ENCODE peak calls at places on chromosomes 1 and 21, in ten cellular contexts. One of them, this sample, is unnamed.

GRCh38 chr1:201221201-201221846 is 30.7 kb downstream of the IGFN1 start:
- DNase-seq in prostate gland: no peak
- DNase-seq in CD8-positive, alpha-beta T cell: no peak
- DNase-seq in progenitor cell of endocrine pancreas: no peak
- DNase-seq in body of pancreas: no peak
- DNase-seq in tibial artery: no peak
- DNase-seq in PC-3: no peak
- DNase-seq in endothelial cell: no peak
- DNase-seq in omental fat pad: no peak
- DNase-seq in mesothelial cell of epicardium: no peak
- DNase-seq in this sample: no peak

GRCh38 chr1:208159542-208160258 is 84.5 kb downstream of the PLXNA2 start:
- DNase-seq in progenitor cell of endocrine pancreas: no peak
- DNase-seq in prostate gland: no peak
- DNase-seq in endothelial cell: no peak
- DNase-seq in PC-3: no peak
- DNase-seq in CD8-positive, alpha-beta T cell: no peak
- DNase-seq in tibial artery: peak; percentile 64
- DNase-seq in body of pancreas: no peak
- DNase-seq in mesothelial cell of epicardium: peak; percentile 59
- DNase-seq in omental fat pad: no peak
- DNase-seq in this sample: no peak

GRCh38 chr1:12593621-12594066 is 24.4 kb downstream of the DHRS3 start:
- DNase-seq in mesothelial cell of epicardium: no peak
- DNase-seq in body of pancreas: no peak
- DNase-seq in tibial artery: peak; percentile 94
- DNase-seq in prostate gland: peak; percentile 72
- DNase-seq in progenitor cell of endocrine pancreas: no peak
- DNase-seq in endothelial cell: no peak
- DNase-seq in omental fat pad: no peak
- DNase-seq in PC-3: peak; percentile 41
- DNase-seq in CD8-positive, alpha-beta T cell: no peak
- DNase-seq in this sample: no peak

GRCh38 chr1:48532976-48533375 is 61.0 kb upstream of the SPATA6 start:
- DNase-seq in progenitor cell of endocrine pancreas: no peak
- DNase-seq in endothelial cell: no peak
- DNase-seq in CD8-positive, alpha-beta T cell: no peak
- DNase-seq in mesothelial cell of epicardium: no peak
- DNase-seq in omental fat pad: no peak
- DNase-seq in prostate gland: no peak
- DNase-seq in tibial artery: no peak
- DNase-seq in body of pancreas: no peak
- DNase-seq in PC-3: peak; percentile 55
- DNase-seq in this sample: no peak

GRCh38 chr1:178510155-178510554 is 2.8 kb upstream of the TEX35 start:
- DNase-seq in CD8-positive, alpha-beta T cell: no peak
- DNase-seq in prostate gland: no peak
- DNase-seq in body of pancreas: no peak
- DNase-seq in mesothelial cell of epicardium: no peak
- DNase-seq in PC-3: no peak
- DNase-seq in omental fat pad: no peak
- DNase-seq in endothelial cell: no peak
- DNase-seq in progenitor cell of endocrine pancreas: no peak
- DNase-seq in tibial artery: no peak
- DNase-seq in this sample: no peak

GRCh38 chr1:204095248-204095640 is 22.3 kb downstream of the SOX13 start:
- DNase-seq in mesothelial cell of epicardium: no peak
- DNase-seq in omental fat pad: no peak
- DNase-seq in endothelial cell: no peak
- DNase-seq in progenitor cell of endocrine pancreas: no peak
- DNase-seq in prostate gland: no peak
- DNase-seq in CD8-positive, alpha-beta T cell: no peak
- DNase-seq in tibial artery: no peak
- DNase-seq in PC-3: no peak
- DNase-seq in body of pancreas: no peak
- DNase-seq in this sample: no peak

GRCh38 chr1:206540044-206540758 is 32.9 kb downstream of the RASSF5 start:
- DNase-seq in tibial artery: peak; percentile 95
- DNase-seq in CD8-positive, alpha-beta T cell: no peak
- DNase-seq in body of pancreas: peak; percentile 95
- DNase-seq in omental fat pad: no peak
- DNase-seq in prostate gland: peak; percentile 96
- DNase-seq in mesothelial cell of epicardium: no peak
- DNase-seq in endothelial cell: no peak
- DNase-seq in PC-3: peak; percentile 44
- DNase-seq in progenitor cell of endocrine pancreas: no peak
- DNase-seq in this sample: no peak

GRCh38 chr1:8121261-8122159 is 95.4 kb upstream of the ERRFI1 start:
- DNase-seq in progenitor cell of endocrine pancreas: no peak
- DNase-seq in prostate gland: peak; percentile 78
- DNase-seq in mesothelial cell of epicardium: no peak
- DNase-seq in PC-3: peak; percentile 45
- DNase-seq in omental fat pad: no peak
- DNase-seq in endothelial cell: no peak
- DNase-seq in tibial artery: peak; percentile 91
- DNase-seq in CD8-positive, alpha-beta T cell: no peak
- DNase-seq in body of pancreas: peak; percentile 84
- DNase-seq in this sample: no peak

GRCh38 chr1:157948547-157949152 is 44.8 kb upstream of the KIRREL1 start:
- DNase-seq in prostate gland: no peak
- DNase-seq in omental fat pad: no peak
- DNase-seq in PC-3: peak; percentile 62
- DNase-seq in progenitor cell of endocrine pancreas: peak; percentile 17
- DNase-seq in mesothelial cell of epicardium: no peak
- DNase-seq in tibial artery: no peak
- DNase-seq in endothelial cell: peak; percentile 38
- DNase-seq in CD8-positive, alpha-beta T cell: no peak
- DNase-seq in body of pancreas: no peak
- DNase-seq in this sample: no peak

GRCh38 chr1:205639567-205639966 is 7.8 kb upstream of the ELK4 start:
- DNase-seq in endothelial cell: no peak
- DNase-seq in prostate gland: no peak
- DNase-seq in tibial artery: no peak
- DNase-seq in body of pancreas: no peak
- DNase-seq in progenitor cell of endocrine pancreas: no peak
- DNase-seq in mesothelial cell of epicardium: no peak
- DNase-seq in PC-3: no peak
- DNase-seq in CD8-positive, alpha-beta T cell: no peak
- DNase-seq in omental fat pad: no peak
- DNase-seq in this sample: no peak

GRCh38 chr21:44466351-44466954 is 11.1 kb downstream of the LRRC3 start:
- DNase-seq in mesothelial cell of epicardium: no peak
- DNase-seq in omental fat pad: no peak
- DNase-seq in prostate gland: no peak
- DNase-seq in PC-3: no peak
- DNase-seq in endothelial cell: no peak
- DNase-seq in body of pancreas: no peak
- DNase-seq in CD8-positive, alpha-beta T cell: no peak
- DNase-seq in tibial artery: no peak
- DNase-seq in progenitor cell of endocrine pancreas: no peak
- DNase-seq in this sample: no peak

GRCh38 chr21:41164981-41165650 is 2.8 kb upstream of the BACE2 start:
- DNase-seq in progenitor cell of endocrine pancreas: no peak
- DNase-seq in prostate gland: peak; percentile 97
- DNase-seq in tibial artery: no peak
- DNase-seq in endothelial cell: no peak
- DNase-seq in omental fat pad: no peak
- DNase-seq in mesothelial cell of epicardium: no peak
- DNase-seq in PC-3: peak; percentile 99
- DNase-seq in CD8-positive, alpha-beta T cell: no peak
- DNase-seq in body of pancreas: peak; percentile 70
- DNase-seq in this sample: no peak

GRCh38 chr1:78303620-78304019 is 187.2 kb upstream of the PTGFR start:
- DNase-seq in body of pancreas: peak; percentile 69
- DNase-seq in mesothelial cell of epicardium: no peak
- DNase-seq in omental fat pad: peak; percentile 27
- DNase-seq in prostate gland: no peak
- DNase-seq in CD8-positive, alpha-beta T cell: no peak
- DNase-seq in endothelial cell: no peak
- DNase-seq in tibial artery: no peak
- DNase-seq in PC-3: peak; percentile 96
- DNase-seq in progenitor cell of endocrine pancreas: no peak
- DNase-seq in this sample: no peak

GRCh38 chr1:28878796-28879195 is 35.6 kb upstream of the EPB41 start:
- DNase-seq in omental fat pad: no peak
- DNase-seq in PC-3: no peak
- DNase-seq in progenitor cell of endocrine pancreas: no peak
- DNase-seq in prostate gland: no peak
- DNase-seq in body of pancreas: no peak
- DNase-seq in mesothelial cell of epicardium: no peak
- DNase-seq in CD8-positive, alpha-beta T cell: no peak
- DNase-seq in tibial artery: no peak
- DNase-seq in endothelial cell: no peak
- DNase-seq in this sample: no peak

GRCh38 chr21:20997308-20997632 is 939 bp upstream of the NCAM2 start:
- DNase-seq in mesothelial cell of epicardium: no peak
- DNase-seq in progenitor cell of endocrine pancreas: no peak
- DNase-seq in tibial artery: no peak
- DNase-seq in endothelial cell: no peak
- DNase-seq in body of pancreas: no peak
- DNase-seq in PC-3: no peak
- DNase-seq in omental fat pad: no peak
- DNase-seq in CD8-positive, alpha-beta T cell: peak; percentile 4
- DNase-seq in prostate gland: no peak
- DNase-seq in this sample: no peak

GRCh38 chr1:180954766-180955165 is 42.1 kb downstream of the KIAA1614 start:
- DNase-seq in progenitor cell of endocrine pancreas: no peak
- DNase-seq in mesothelial cell of epicardium: no peak
- DNase-seq in endothelial cell: no peak
- DNase-seq in tibial artery: no peak
- DNase-seq in prostate gland: no peak
- DNase-seq in body of pancreas: no peak
- DNase-seq in CD8-positive, alpha-beta T cell: no peak
- DNase-seq in omental fat pad: no peak
- DNase-seq in PC-3: no peak
- DNase-seq in this sample: no peak

GRCh38 chr1:180953291-180953747 is 40.6 kb downstream of the KIAA1614 start:
- DNase-seq in PC-3: peak; percentile 33
- DNase-seq in CD8-positive, alpha-beta T cell: no peak
- DNase-seq in tibial artery: peak; percentile 63
- DNase-seq in body of pancreas: peak; percentile 80
- DNase-seq in prostate gland: peak; percentile 72
- DNase-seq in mesothelial cell of epicardium: no peak
- DNase-seq in progenitor cell of endocrine pancreas: no peak
- DNase-seq in omental fat pad: no peak
- DNase-seq in endothelial cell: no peak
- DNase-seq in this sample: no peak

GRCh38 chr1:180951881-180952656 is 39.4 kb downstream of the KIAA1614 start:
- DNase-seq in body of pancreas: no peak
- DNase-seq in tibial artery: no peak
- DNase-seq in omental fat pad: no peak
- DNase-seq in endothelial cell: no peak
- DNase-seq in CD8-positive, alpha-beta T cell: no peak
- DNase-seq in PC-3: no peak
- DNase-seq in prostate gland: no peak
- DNase-seq in mesothelial cell of epicardium: no peak
- DNase-seq in progenitor cell of endocrine pancreas: no peak
- DNase-seq in this sample: no peak

GRCh38 chr1:180952657-180953013 is 39.9 kb downstream of the KIAA1614 start:
- DNase-seq in mesothelial cell of epicardium: no peak
- DNase-seq in tibial artery: peak; percentile 53
- DNase-seq in prostate gland: no peak
- DNase-seq in CD8-positive, alpha-beta T cell: no peak
- DNase-seq in PC-3: no peak
- DNase-seq in body of pancreas: no peak
- DNase-seq in progenitor cell of endocrine pancreas: no peak
- DNase-seq in omental fat pad: no peak
- DNase-seq in endothelial cell: no peak
- DNase-seq in this sample: no peak

GRCh38 chr1:180953791-180954721 is 41.4 kb downstream of the KIAA1614 start:
- DNase-seq in prostate gland: peak; percentile 22
- DNase-seq in endothelial cell: no peak
- DNase-seq in PC-3: peak; percentile 48
- DNase-seq in body of pancreas: peak; percentile 80
- DNase-seq in tibial artery: peak; percentile 75
- DNase-seq in mesothelial cell of epicardium: no peak
- DNase-seq in CD8-positive, alpha-beta T cell: peak; percentile 71
- DNase-seq in omental fat pad: no peak
- DNase-seq in progenitor cell of endocrine pancreas: no peak
- DNase-seq in this sample: peak; percentile 38
- TF ChIP-seq CTCF in prostate gland: peak; percentile 29
- TF ChIP-seq CTCF in endothelial cell: no peak
- TF ChIP-seq CTCF in PC-3: no peak
- TF ChIP-seq CTCF in body of pancreas: no peak
- TF ChIP-seq CTCF in tibial artery: no peak
- TF ChIP-seq CTCF in mesothelial cell of epicardium: no peak
- TF ChIP-seq CTCF in CD8-positive, alpha-beta T cell: no peak
- TF ChIP-seq CTCF in omental fat pad: no peak
- TF ChIP-seq CTCF in progenitor cell of endocrine pancreas: no peak
- TF ChIP-seq CTCF in this sample: no peak

DNA sequence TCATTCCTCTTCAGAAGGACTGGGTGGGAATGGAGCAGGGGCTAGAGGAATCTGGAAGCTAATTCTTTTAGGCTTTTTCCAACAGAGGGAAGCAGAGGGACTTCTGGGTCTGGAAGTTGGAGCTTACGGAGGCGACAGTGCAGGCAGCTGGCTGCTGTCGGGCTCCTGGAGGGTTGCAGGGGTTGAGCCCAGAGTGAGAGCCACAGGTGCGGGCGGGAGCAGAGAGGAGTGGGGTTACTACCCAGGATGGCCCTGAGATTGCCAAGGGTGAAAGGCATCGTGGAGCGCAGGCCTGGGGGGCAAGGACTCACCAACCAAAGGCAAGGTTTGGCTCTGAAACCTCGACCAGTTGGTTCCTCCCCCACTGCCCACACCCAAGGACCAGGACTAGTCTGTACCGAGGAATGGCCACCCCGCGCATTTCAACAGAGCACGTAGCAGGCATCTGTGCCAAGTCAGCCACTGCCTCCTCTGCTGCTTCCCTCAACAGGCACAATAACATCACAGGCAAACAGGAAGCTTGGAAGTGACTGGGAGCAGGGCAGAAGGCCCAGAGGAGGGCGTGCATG is 22.8 kb upstream of the EDN2 start:
- DNase-seq in endothelial cell: no peak
- DNase-seq in tibial artery: no peak
- DNase-seq in body of pancreas: no peak
- DNase-seq in CD8-positive, alpha-beta T cell: no peak
- DNase-seq in progenitor cell of endocrine pancreas: no peak
- DNase-seq in prostate gland: no peak
- DNase-seq in omental fat pad: no peak
- DNase-seq in PC-3: no peak
- DNase-seq in mesothelial cell of epicardium: no peak
- DNase-seq in this sample: no peak
- TF ChIP-seq CTCF in endothelial cell: no peak
- TF ChIP-seq CTCF in tibial artery: no peak
- TF ChIP-seq CTCF in body of pancreas: no peak
- TF ChIP-seq CTCF in CD8-positive, alpha-beta T cell: no peak
- TF ChIP-seq CTCF in progenitor cell of endocrine pancreas: no peak
- TF ChIP-seq CTCF in prostate gland: no peak
- TF ChIP-seq CTCF in omental fat pad: no peak
- TF ChIP-seq CTCF in PC-3: no peak
- TF ChIP-seq CTCF in mesothelial cell of epicardium: no peak
- TF ChIP-seq CTCF in this sample: no peak

GRCh38 chr1:22776051-22776611 is 65.5 kb downstream of the EPHB2 start:
- DNase-seq in prostate gland: no peak
- DNase-seq in endothelial cell: no peak
- DNase-seq in progenitor cell of endocrine pancreas: no peak
- DNase-seq in mesothelial cell of epicardium: no peak
- DNase-seq in tibial artery: no peak
- DNase-seq in CD8-positive, alpha-beta T cell: no peak
- DNase-seq in omental fat pad: no peak
- DNase-seq in body of pancreas: no peak
- DNase-seq in PC-3: peak; percentile 30
- DNase-seq in this sample: no peak
- TF ChIP-seq CTCF in prostate gland: no peak
- TF ChIP-seq CTCF in endothelial cell: no peak
- TF ChIP-seq CTCF in progenitor cell of endocrine pancreas: no peak
- TF ChIP-seq CTCF in mesothelial cell of epicardium: no peak
- TF ChIP-seq CTCF in tibial artery: no peak
- TF ChIP-seq CTCF in CD8-positive, alpha-beta T cell: no peak
- TF ChIP-seq CTCF in omental fat pad: no peak
- TF ChIP-seq CTCF in body of pancreas: no peak
- TF ChIP-seq CTCF in PC-3: peak; percentile 31
- TF ChIP-seq CTCF in this sample: no peak

GRCh38 chr1:25246600-25247023 is 642 bp downstream of the RSRP1 start:
- DNase-seq in body of pancreas: peak; percentile 33
- DNase-seq in tibial artery: peak; percentile 74
- DNase-seq in mesothelial cell of epicardium: peak; percentile 64
- DNase-seq in CD8-positive, alpha-beta T cell: peak; percentile 39
- DNase-seq in progenitor cell of endocrine pancreas: peak; percentile 24
- DNase-seq in omental fat pad: no peak
- DNase-seq in PC-3: no peak
- DNase-seq in prostate gland: no peak
- DNase-seq in endothelial cell: no peak
- DNase-seq in this sample: no peak
- TF ChIP-seq CTCF in body of pancreas: no peak
- TF ChIP-seq CTCF in tibial artery: no peak
- TF ChIP-seq CTCF in mesothelial cell of epicardium: no peak
- TF ChIP-seq CTCF in CD8-positive, alpha-beta T cell: no peak
- TF ChIP-seq CTCF in progenitor cell of endocrine pancreas: no peak
- TF ChIP-seq CTCF in omental fat pad: no peak
- TF ChIP-seq CTCF in PC-3: no peak
- TF ChIP-seq CTCF in prostate gland: no peak
- TF ChIP-seq CTCF in endothelial cell: no peak
- TF ChIP-seq CTCF in this sample: no peak

This sample was measured in GM12864.